ENCODE peak calls at places on chromosomes 16 and 17, in nine cellular contexts. S is ascending aorta, C is Calu3, Q is AG09319, A is H9, N is heart right ventricle, Z is AG04450, J is GM10248, P is colonic mucosa. I is an unnamed sample.

GRCh38 chr17:37683454-37683984 is 40.3 kb upstream of the DDX52 start:
- DNase-seq in Q (no peak), C (no peak), N (no peak), A (no peak), P (peak), Z (no peak), J (no peak), S (no peak), I (no peak)

GRCh38 chr17:42536048-42536371 is at the start of gene NAGLU:
- DNase-seq in N (peak), S (peak), Z (no peak), C (peak), A (peak), P (peak), Q (peak), J (peak), I (peak)

GRCh38 chr16:58127033-58127556 is 2.1 kb downstream of the CFAP20 start:
- DNase-seq in Z (no peak), N (no peak), S (no peak), J (no peak), Q (peak), A (no peak), P (no peak), C (no peak), I (no peak)

GRCh38 chr16:56268799-56269198 is 77.5 kb downstream of the GNAO1 start:
- DNase-seq in C (no peak), N (no peak), Z (no peak), A (no peak), Q (no peak), J (no peak), S (no peak), P (no peak), I (no peak)

GRCh38 chr17:39462644-39463375 is 1.5 kb downstream of the CDK12 start:
- DNase-seq in Z (no peak), S (peak), A (no peak), J (no peak), P (peak), Q (no peak), C (peak), N (no peak), I (no peak)

GRCh38 chr16:59067207-59067606 is 333.1 kb upstream of the GOT2 start:
- DNase-seq in J (no peak), Z (no peak), N (no peak), P (no peak), Q (no peak), C (no peak), S (no peak), A (no peak), I (no peak)

GRCh38 chr17:38322156-38322779 is 21.5 kb downstream of the GPR179 start:
- DNase-seq in J (peak), Q (no peak), A (peak), P (peak), C (peak), S (peak), Z (no peak), N (peak), I (peak)

GRCh38 chr16:53207810-53208752 is 153.3 kb downstream of the CHD9 start:
- DNase-seq in Z (peak), S (peak), P (peak), J (peak), A (peak), Q (peak), C (peak), N (no peak), I (peak)

GRCh38 chr16:68289621-68290329 is 21.0 kb downstream of the SLC7A6OS start:
- DNase-seq in Z (no peak), Q (no peak), S (no peak), A (no peak), C (no peak), P (no peak), J (peak), N (no peak), I (peak)

GRCh38 chr16:79329163-79329521 is 271.4 kb downstream of the MAF start:
- DNase-seq in N (no peak), Q (no peak), J (no peak), C (no peak), A (no peak), P (no peak), S (no peak), Z (no peak), I (no peak)

GRCh38 chr16:80622007-80622406 is 81.2 kb downstream of the DYNLRB2 start:
- DNase-seq in C (no peak), N (no peak), S (no peak), Z (no peak), P (no peak), J (peak), A (no peak), Q (no peak), I (no peak)

GRCh38 chr17:80499536-80499935 is 23.1 kb upstream of the NPTX1 start:
- DNase-seq in S (no peak), N (no peak), A (no peak), P (no peak), Q (no peak), C (no peak), J (no peak), Z (no peak), I (no peak)

GRCh38 chr17:20158580-20158979 is 149.4 kb downstream of the SPECC1 start:
- DNase-seq in C (no peak), Q (no peak), N (no peak), Z (no peak), S (no peak), P (no peak), J (no peak), A (no peak), I (no peak)

GRCh38 chr16:86668136-86668535 is 89.8 kb downstream of the FOXL1 start:
- DNase-seq in A (peak), P (no peak), J (no peak), Z (no peak), S (peak), C (no peak), Q (no peak), N (no peak), I (no peak)

GRCh38 chr16:67278773-67279295 is 498 bp upstream of the PLEKHG4 start:
- DNase-seq in Q (no peak), C (peak), N (no peak), J (peak), P (peak), Z (no peak), A (peak), S (no peak), I (peak)
- TF ChIP-seq CTCF in Q (peak), C (no peak), N (no peak), J (peak), P (peak), Z (peak), A (peak), S (no peak), I (peak)

GRCh38 chr17:50808413-50808812 is 27.0 kb upstream of the WFIKKN2 start:
- DNase-seq in S (no peak), C (no peak), P (no peak), Q (no peak), Z (no peak), A (no peak), N (no peak), J (no peak), I (no peak)

GRCh38 chr17:50805486-50805885 is 29.9 kb upstream of the WFIKKN2 start:
- DNase-seq in J (no peak), N (no peak), Q (no peak), Z (no peak), C (no peak), P (no peak), A (no peak), S (no peak), I (no peak)

GRCh38 chr17:50807014-50807413 is 28.4 kb upstream of the WFIKKN2 start:
- DNase-seq in C (no peak), A (no peak), S (no peak), P (no peak), Z (no peak), N (no peak), Q (no peak), J (no peak), I (no peak)

GRCh38 chr17:50807675-50808074 is 27.7 kb upstream of the WFIKKN2 start:
- DNase-seq in Q (no peak), Z (no peak), A (no peak), C (no peak), J (no peak), N (no peak), P (no peak), S (no peak), I (no peak)

GRCh38 chr17:50806141-50806643 is 29.2 kb upstream of the WFIKKN2 start:
- DNase-seq in P (peak), S (no peak), J (no peak), N (no peak), A (peak), Q (no peak), Z (no peak), C (peak), I (no peak)
- TF ChIP-seq CTCF in P (no peak), S (no peak), J (no peak), N (peak), A (peak), Q (no peak), Z (peak), C (peak), I (no peak)

GRCh38 chr17:18363021-18363941 is at the start of gene SHMT1:
- DNase-seq in A (peak), C (peak), S (peak), Q (peak), Z (peak), N (peak), P (peak), J (peak), I (peak)

GRCh38 chr17:18364166-18364565 is 816 bp upstream of the SHMT1 start:
- DNase-seq in Q (no peak), N (no peak), S (no peak), J (no peak), P (no peak), C (no peak), A (no peak), Z (no peak), I (no peak)

GRCh38 chr17:18360518-18360917 is 2.8 kb downstream of the SHMT1 start:
- DNase-seq in A (no peak), P (no peak), Z (no peak), C (no peak), Q (no peak), N (no peak), J (no peak), S (no peak), I (no peak)

GRCh38 chr17:18361837-18362380 is 1.4 kb downstream of the SHMT1 start:
- DNase-seq in C (no peak), Q (no peak), N (no peak), Z (no peak), S (no peak), J (no peak), A (no peak), P (no peak), I (no peak)

GRCh38 chr17:18362509-18363020 is 785 bp downstream of the SHMT1 start:
- DNase-seq in Z (no peak), J (no peak), A (peak), N (peak), C (peak), P (peak), S (peak), Q (peak), I (peak)
- TF ChIP-seq CTCF in Z (no peak), J (no peak), A (no peak), N (no peak), C (no peak), P (no peak), S (no peak), Q (no peak), I (no peak)

DNA sequence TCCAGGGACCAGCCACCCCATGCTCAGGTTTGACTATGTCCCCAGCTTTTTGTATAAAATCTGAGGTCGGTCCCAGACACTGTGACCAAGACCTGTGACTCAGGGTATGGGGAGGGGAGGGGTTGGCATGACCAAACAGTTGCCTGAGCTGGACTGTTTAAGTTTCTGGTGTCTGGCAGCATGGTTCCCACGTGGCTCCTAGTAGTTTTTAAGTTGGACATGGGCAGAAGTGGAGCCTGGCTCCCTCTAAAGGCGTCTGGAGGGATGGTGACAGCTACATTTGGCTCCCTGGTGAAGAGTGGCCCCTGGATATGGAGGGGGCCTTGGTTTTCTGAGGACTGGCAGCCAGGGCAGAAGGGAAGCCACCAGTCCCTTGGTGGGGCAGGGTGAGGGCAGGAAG is 7.9 kb downstream of the SMCR8 start:
- DNase-seq in P (no peak), S (no peak), C (no peak), A (no peak), Z (no peak), N (no peak), J (no peak), Q (no peak), I (no peak)
- TF ChIP-seq CTCF in P (no peak), S (no peak), C (no peak), A (peak), Z (peak), N (no peak), J (no peak), Q (no peak), I (no peak)

GRCh38 chr17:40884708-40885512 is at the start of gene KRT20:
- DNase-seq in N (no peak), C (no peak), S (no peak), J (no peak), P (peak), Z (no peak), Q (no peak), A (no peak), I (no peak)
- TF ChIP-seq CTCF in N (no peak), C (peak), S (no peak), J (no peak), P (peak), Z (no peak), Q (no peak), A (no peak), I (no peak)

DNA sequence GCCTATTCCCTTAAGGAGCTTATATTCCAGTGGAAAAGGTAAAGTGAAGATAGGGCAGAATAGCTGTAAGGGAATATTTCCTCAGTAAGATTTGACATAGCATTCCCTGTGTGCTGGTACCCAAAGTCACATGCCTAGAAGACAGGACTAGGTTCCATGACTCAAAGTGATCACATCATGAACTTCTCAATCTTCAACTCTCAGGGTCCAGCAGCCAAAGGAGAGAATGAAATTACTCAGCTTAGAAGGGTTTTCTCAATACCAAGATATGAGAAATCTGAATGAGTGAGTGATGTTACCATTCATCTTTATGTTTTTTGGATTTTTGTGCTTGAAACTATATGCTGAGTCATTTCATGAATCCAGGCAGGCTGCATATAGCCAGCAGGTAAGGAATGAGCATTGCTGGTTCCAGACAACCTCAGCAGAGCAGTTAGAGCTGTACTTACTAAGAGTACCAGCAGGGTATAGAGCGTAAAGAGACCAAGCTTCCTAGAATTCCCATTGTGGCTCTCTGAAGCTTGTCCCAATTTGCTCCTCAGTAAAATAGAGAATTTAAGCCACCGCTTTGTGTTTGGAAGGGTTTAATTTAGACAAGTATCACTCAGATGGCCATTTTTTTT is 91.1 kb downstream of the ANKFN1 start:
- DNase-seq in N (no peak), C (no peak), S (no peak), Q (no peak), J (no peak), A (no peak), Z (no peak), P (no peak), I (no peak)
- TF ChIP-seq CTCF in N (no peak), C (no peak), S (no peak), Q (no peak), J (no peak), A (peak), Z (no peak), P (no peak), I (no peak)

GRCh38 chr17:7393613-7394451 is 493 bp downstream of the PLSCR3 start:
- DNase-seq in N (no peak), C (peak), S (no peak), Q (no peak), J (peak), P (peak), Z (no peak), A (peak), I (peak)
- TF ChIP-seq CTCF in N (no peak), C (no peak), S (no peak), Q (peak), J (peak), P (no peak), Z (no peak), A (peak), I (peak)

DNA sequence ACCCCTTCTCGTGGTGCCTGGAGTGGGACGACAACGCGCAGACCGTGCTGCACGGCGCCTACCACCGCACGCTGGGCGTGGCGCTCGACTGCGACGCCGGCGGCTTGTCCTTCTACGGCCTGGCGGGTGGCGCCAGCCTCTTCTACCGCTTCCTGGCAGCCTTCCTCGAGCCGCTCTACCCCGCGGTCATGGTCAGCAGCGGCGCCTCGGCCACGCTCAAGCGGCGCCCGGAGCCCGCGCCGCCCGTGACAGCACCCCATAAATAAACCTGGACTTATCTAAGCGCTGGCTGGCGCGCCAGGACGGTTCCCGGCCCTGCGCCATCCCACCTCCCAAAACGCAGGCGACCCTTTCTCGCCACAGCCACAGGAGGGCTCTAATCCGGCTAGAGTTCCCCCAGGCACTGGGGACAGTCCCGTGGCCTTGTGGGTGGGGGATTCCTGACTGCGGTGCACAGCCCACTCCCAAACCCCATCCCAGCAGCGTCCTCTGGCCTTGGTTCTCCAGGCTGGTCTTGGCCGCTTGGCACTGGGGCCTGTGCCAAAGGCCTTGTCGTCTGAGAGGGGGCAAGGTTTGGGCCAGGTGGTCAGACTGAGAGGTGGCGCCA is 10.2 kb upstream of the SLC16A5 start:
- DNase-seq in S (peak), N (peak), Q (no peak), C (peak), Z (no peak), A (peak), J (peak), P (peak), I (peak)
- TF ChIP-seq CTCF in S (no peak), N (peak), Q (no peak), C (no peak), Z (peak), A (no peak), J (peak), P (no peak), I (peak)

GRCh38 chr17:82679586-82680465 is 18.7 kb downstream of the RAB40B start:
- DNase-seq in P (peak), N (no peak), Q (no peak), A (peak), C (peak), Z (no peak), S (no peak), J (no peak), I (no peak)
- TF ChIP-seq CTCF in P (peak), N (no peak), Q (no peak), A (peak), C (peak), Z (no peak), S (no peak), J (no peak), I (no peak)

I was measured in GM13976.